ENCODE peak calls at places on chromosomes 1 and 21, in seven cellular contexts. One of them, this sample, is unnamed.

GRCh38 chr21:42395910-42396625 is at the start of gene TMPRSS3:
- DNase-seq in T-helper 9 cell: no peak
- DNase-seq in memory B cell: no peak
- DNase-seq in HT1080: no peak
- DNase-seq in kidney glomerular epithelial cell: no peak
- DNase-seq in HEK293T: no peak
- DNase-seq in amniotic stem cell: no peak
- DNase-seq in this sample: no peak

GRCh38 chr21:34642211-34643075 is 26.4 kb upstream of the CLIC6 start:
- DNase-seq in HEK293T: no peak
- DNase-seq in kidney glomerular epithelial cell: no peak
- DNase-seq in memory B cell: no peak
- DNase-seq in amniotic stem cell: no peak
- DNase-seq in HT1080: peak
- DNase-seq in T-helper 9 cell: no peak
- DNase-seq in this sample: no peak

GRCh38 chr1:196608401-196609113 is at the start of gene KCNT2:
- DNase-seq in memory B cell: no peak
- DNase-seq in T-helper 9 cell: peak
- DNase-seq in HT1080: no peak
- DNase-seq in kidney glomerular epithelial cell: peak
- DNase-seq in HEK293T: peak
- DNase-seq in amniotic stem cell: peak
- DNase-seq in this sample: peak

GRCh38 chr1:221310180-221310579 is 430.9 kb downstream of the HLX start:
- DNase-seq in kidney glomerular epithelial cell: no peak
- DNase-seq in HT1080: no peak
- DNase-seq in memory B cell: no peak
- DNase-seq in HEK293T: no peak
- DNase-seq in T-helper 9 cell: no peak
- DNase-seq in amniotic stem cell: no peak
- DNase-seq in this sample: no peak

GRCh38 chr1:13583964-13584791 is 546 bp downstream of the PDPN start:
- DNase-seq in memory B cell: no peak
- DNase-seq in kidney glomerular epithelial cell: peak
- DNase-seq in amniotic stem cell: no peak
- DNase-seq in HEK293T: peak
- DNase-seq in T-helper 9 cell: no peak
- DNase-seq in HT1080: peak
- DNase-seq in this sample: no peak

GRCh38 chr1:206748348-206749034 is 22.1 kb upstream of the IL19 start:
- DNase-seq in HEK293T: no peak
- DNase-seq in amniotic stem cell: no peak
- DNase-seq in T-helper 9 cell: no peak
- DNase-seq in memory B cell: no peak
- DNase-seq in kidney glomerular epithelial cell: no peak
- DNase-seq in HT1080: peak
- DNase-seq in this sample: no peak

GRCh38 chr1:211420389-211420788 is 71.6 kb downstream of the RD3 start:
- DNase-seq in HT1080: peak
- DNase-seq in HEK293T: peak
- DNase-seq in kidney glomerular epithelial cell: no peak
- DNase-seq in amniotic stem cell: peak
- DNase-seq in T-helper 9 cell: no peak
- DNase-seq in memory B cell: no peak
- DNase-seq in this sample: peak

GRCh38 chr21:14064296-14064645 is 146.5 kb downstream of the LIPI start:
- DNase-seq in amniotic stem cell: no peak
- DNase-seq in HEK293T: no peak
- DNase-seq in T-helper 9 cell: no peak
- DNase-seq in kidney glomerular epithelial cell: no peak
- DNase-seq in memory B cell: no peak
- DNase-seq in HT1080: no peak
- DNase-seq in this sample: no peak

GRCh38 chr1:27615346-27616004 is 11.5 kb upstream of the AHDC1 start:
- DNase-seq in memory B cell: no peak
- DNase-seq in HEK293T: no peak
- DNase-seq in kidney glomerular epithelial cell: no peak
- DNase-seq in HT1080: no peak
- DNase-seq in amniotic stem cell: no peak
- DNase-seq in T-helper 9 cell: no peak
- DNase-seq in this sample: no peak

GRCh38 chr21:24118738-24119470 is 1488.4 kb downstream of the MRPL39 start:
- DNase-seq in memory B cell: no peak
- DNase-seq in HEK293T: no peak
- DNase-seq in T-helper 9 cell: no peak
- DNase-seq in HT1080: no peak
- DNase-seq in amniotic stem cell: no peak
- DNase-seq in kidney glomerular epithelial cell: no peak
- DNase-seq in this sample: no peak

GRCh38 chr1:241779897-241780296 is 68.1 kb upstream of the EXO1 start:
- DNase-seq in HT1080: no peak
- DNase-seq in kidney glomerular epithelial cell: no peak
- DNase-seq in T-helper 9 cell: no peak
- DNase-seq in amniotic stem cell: no peak
- DNase-seq in memory B cell: no peak
- DNase-seq in HEK293T: no peak
- DNase-seq in this sample: no peak

GRCh38 chr1:247175458-247175857 is 3.6 kb upstream of the ZNF124 start:
- DNase-seq in T-helper 9 cell: no peak
- DNase-seq in HT1080: no peak
- DNase-seq in kidney glomerular epithelial cell: no peak
- DNase-seq in HEK293T: no peak
- DNase-seq in memory B cell: no peak
- DNase-seq in amniotic stem cell: no peak
- DNase-seq in this sample: no peak

GRCh38 chr1:64895500-64895899 is 70.8 kb downstream of the JAK1 start:
- DNase-seq in HEK293T: no peak
- DNase-seq in HT1080: no peak
- DNase-seq in kidney glomerular epithelial cell: peak
- DNase-seq in memory B cell: no peak
- DNase-seq in T-helper 9 cell: no peak
- DNase-seq in amniotic stem cell: no peak
- DNase-seq in this sample: no peak

GRCh38 chr1:101308001-101308659 is 71.3 kb downstream of the S1PR1 start:
- DNase-seq in HEK293T: no peak
- DNase-seq in T-helper 9 cell: no peak
- DNase-seq in kidney glomerular epithelial cell: no peak
- DNase-seq in memory B cell: no peak
- DNase-seq in amniotic stem cell: no peak
- DNase-seq in HT1080: no peak
- DNase-seq in this sample: no peak

GRCh38 chr1:41455479-41456271 is 28.8 kb downstream of the EDN2 start:
- DNase-seq in amniotic stem cell: peak
- DNase-seq in kidney glomerular epithelial cell: peak
- DNase-seq in HT1080: peak
- DNase-seq in HEK293T: no peak
- DNase-seq in memory B cell: no peak
- DNase-seq in T-helper 9 cell: no peak
- DNase-seq in this sample: peak

GRCh38 chr1:111110197-111110899 is 29.5 kb downstream of the DRAM2 start:
- DNase-seq in HT1080: no peak
- DNase-seq in memory B cell: no peak
- DNase-seq in kidney glomerular epithelial cell: no peak
- DNase-seq in HEK293T: no peak
- DNase-seq in T-helper 9 cell: no peak
- DNase-seq in amniotic stem cell: no peak
- DNase-seq in this sample: peak

GRCh38 chr1:23224721-23225648 is 7.7 kb upstream of the HTR1D start:
- DNase-seq in HT1080: peak
- DNase-seq in amniotic stem cell: peak
- DNase-seq in memory B cell: no peak
- DNase-seq in T-helper 9 cell: no peak
- DNase-seq in kidney glomerular epithelial cell: peak
- DNase-seq in HEK293T: no peak
- DNase-seq in this sample: no peak

This sample was measured in Caki2.